ENCODE peak calls at places on chromosome 2, in six cellular contexts. W, D, G, V, M and R are unnamed samples.
A peak's percentile ranks its signal among the peaks of the same experiment; 100 is the strongest.

GRCh38 chr2:224927671-224928173 is 114.5 kb downstream of the DOCK10 start:
- DNase-seq in D (peak; percentile 94), G (peak; percentile 85), M (peak; percentile 25), V (no peak), W (no peak), R (peak; percentile 79)

GRCh38 chr2:99031991-99032390 is 96.0 kb upstream of the CRACDL start:
- DNase-seq in D (no peak), V (no peak), G (no peak), M (no peak), W (no peak), R (no peak)

GRCh38 chr2:166627893-166628292 is 133.8 kb upstream of the SCN7A start:
- DNase-seq in W (no peak), G (no peak), V (no peak), D (no peak), M (no peak), R (no peak)

GRCh38 chr2:227222292-227222691 is 57.9 kb downstream of the COL4A3 start:
- DNase-seq in V (no peak), G (no peak), D (no peak), W (no peak), M (no peak), R (no peak)

GRCh38 chr2:110993557-110994231 is 127.0 kb upstream of the BCL2L11 start:
- DNase-seq in V (no peak), M (no peak), G (no peak), D (no peak), W (peak; percentile 19), R (no peak)

GRCh38 chr2:173649527-173650219 is 295.0 kb downstream of the CDCA7 start:
- DNase-seq in M (no peak), W (no peak), D (no peak), G (no peak), V (no peak), R (no peak)

GRCh38 chr2:153478289-153479261 is at the start of gene RPRM:
- DNase-seq in M (peak; percentile 93), G (peak; percentile 64), V (peak; percentile 81), D (peak; percentile 24), W (peak; percentile 46), R (no peak)

GRCh38 chr2:160917850-160918249 is 242.4 kb upstream of the TANK start:
- DNase-seq in M (no peak), W (no peak), D (no peak), V (no peak), G (peak; percentile 18), R (no peak)

GRCh38 chr2:61959381-61960293 is 54.2 kb downstream of the COMMD1 start:
- DNase-seq in D (no peak), V (no peak), M (no peak), W (no peak), G (no peak), R (no peak)

GRCh38 chr2:101771226-101771906 is 73.9 kb downstream of the MAP4K4 start:
- DNase-seq in G (no peak), V (no peak), D (no peak), W (no peak), M (no peak), R (no peak)

GRCh38 chr2:208783184-208783583 is 376.6 kb downstream of the PTH2R start:
- DNase-seq in V (no peak), M (no peak), W (no peak), D (no peak), G (no peak), R (no peak)

GRCh38 chr2:120520929-120521912 is 175.3 kb downstream of the INHBB start:
- DNase-seq in M (no peak), D (peak; percentile 27), V (no peak), W (no peak), G (peak; percentile 15), R (no peak)
- TF ChIP-seq CTCF in M (peak; percentile 89), D (peak; percentile 98), V (peak; percentile 81), W (peak; percentile 70), G (peak; percentile 90), R (peak; percentile 87)

GRCh38 chr2:195560209-195560907 is 96.7 kb upstream of the SLC39A10 start:
- DNase-seq in M (no peak), D (no peak), G (no peak), V (no peak), W (no peak), R (no peak)

GRCh38 chr2:195561205-195562032 is 95.6 kb upstream of the SLC39A10 start:
- DNase-seq in G (peak; percentile 81), D (peak; percentile 93), V (no peak), M (no peak), W (no peak), R (peak; percentile 98)

GRCh38 chr2:195555971-195556370 is 101.1 kb upstream of the SLC39A10 start:
- DNase-seq in W (no peak), D (no peak), G (no peak), M (no peak), V (no peak), R (no peak)

GRCh38 chr2:195562624-195563566 is 94.1 kb upstream of the SLC39A10 start:
- DNase-seq in D (no peak), W (no peak), M (no peak), G (no peak), V (no peak), R (no peak)

GRCh38 chr2:195559431-195559914 is 97.6 kb upstream of the SLC39A10 start:
- DNase-seq in V (no peak), W (peak; percentile 23), G (peak; percentile 89), D (peak; percentile 74), M (no peak), R (peak; percentile 87)
- H3K4me3 ChIP-seq in V (no peak overlapping the region), W (no peak overlapping the region), G (no peak overlapping the region), D (no peak overlapping the region), M (no peak overlapping the region), R (no peak overlapping the region)

GRCh38 chr2:84078466-84078865 is 380.6 kb downstream of the SUCLG1 start:
- DNase-seq in W (no peak), G (no peak), M (no peak), D (no peak), V (no peak), R (no peak)

GRCh38 chr2:84077504-84077903 is 381.6 kb downstream of the SUCLG1 start:
- DNase-seq in G (no peak), V (no peak), D (no peak), W (no peak), M (no peak), R (no peak)
- TF ChIP-seq CTCF in G (peak; percentile 14), V (no peak), D (no peak), W (no peak), M (peak; percentile 20), R (peak; percentile 23)

DNA sequence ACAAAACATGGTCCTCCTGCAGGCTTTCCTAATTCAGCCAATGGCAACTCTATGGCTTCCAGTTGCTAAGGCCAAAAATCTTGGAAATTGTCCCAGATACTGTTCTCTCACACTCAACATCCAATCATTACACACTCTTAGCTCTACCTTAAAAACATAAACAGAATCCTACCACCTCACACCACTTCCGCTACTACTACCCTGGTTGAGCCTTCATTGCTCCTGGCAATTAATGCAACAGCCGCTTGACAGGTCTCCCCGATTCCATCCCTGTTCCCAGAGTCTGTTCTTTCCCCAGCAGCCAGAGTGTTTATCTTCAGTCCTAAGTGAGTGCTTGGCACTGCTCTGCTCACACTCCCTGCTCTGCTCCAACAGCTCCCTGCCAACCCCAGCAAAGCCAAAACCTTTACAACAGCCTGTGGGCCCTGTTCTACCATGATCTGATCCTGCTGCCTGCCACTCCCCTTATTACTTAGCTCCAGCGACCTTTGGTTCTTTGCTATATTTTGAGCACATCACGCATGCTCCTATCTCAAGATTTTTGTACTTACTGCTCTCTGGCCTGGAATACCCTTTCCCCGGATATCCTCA is 67.5 kb upstream of the AMMECR1L start:
- DNase-seq in G (peak; percentile 33), W (peak; percentile 68), V (peak; percentile 77), D (no peak), M (peak; percentile 26), R (no peak)
- H3K4me3 ChIP-seq in G (no peak overlapping the region), W (no peak overlapping the region), V (no peak overlapping the region), D (no peak overlapping the region), M (no peak overlapping the region), R (no peak overlapping the region)

DNA sequence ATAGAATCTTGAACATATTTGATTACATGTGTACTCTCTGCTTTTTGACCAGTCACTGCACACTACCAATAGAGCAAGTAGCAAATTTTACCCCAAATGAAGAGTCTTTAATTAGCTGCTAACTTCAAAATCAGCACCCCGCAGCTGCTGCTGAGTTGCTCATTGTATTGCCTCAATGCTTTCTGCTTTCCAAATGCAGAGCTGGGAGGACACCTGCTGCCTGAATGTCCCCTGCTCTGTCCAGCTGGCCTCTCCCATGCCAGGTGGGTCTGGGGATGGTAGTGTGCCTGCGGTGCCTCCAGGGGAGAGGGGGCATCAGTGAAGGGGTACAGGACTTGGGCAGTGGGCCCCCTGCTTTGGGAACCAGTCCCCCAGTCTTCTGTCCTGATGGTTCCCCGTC is 184.8 kb downstream of the PRKCE start:
- DNase-seq in M (no peak), V (no peak), W (no peak), D (no peak), G (no peak), R (no peak)
- TF ChIP-seq CTCF in M (no peak), V (no peak), W (no peak), D (no peak), G (no peak), R (no peak)

GRCh38 chr2:14884651-14885050 is 252.1 kb downstream of the LRATD1 start:
- DNase-seq in V (no peak), G (no peak), W (no peak), M (no peak), D (no peak), R (no peak)

GRCh38 chr2:14881663-14882327 is 249.3 kb downstream of the LRATD1 start:
- DNase-seq in W (no peak), M (no peak), G (no peak), D (no peak), V (no peak), R (no peak)
- H3K4me3 ChIP-seq in W (no peak overlapping the region), M (no peak overlapping the region), G (no peak overlapping the region), D (no peak overlapping the region), V (no peak overlapping the region), R (no peak overlapping the region)

GRCh38 chr2:212107014-212107413 is 431.6 kb downstream of the ERBB4 start:
- DNase-seq in V (no peak), G (no peak), M (no peak), D (no peak), W (no peak), R (no peak)
- TF ChIP-seq CTCF in V (no peak), G (no peak), M (no peak), D (no peak), W (no peak), R (no peak)

GRCh38 chr2:143575340-143575739 is 446.1 kb downstream of the ARHGAP15 start:
- DNase-seq in V (no peak), G (no peak), D (no peak), M (no peak), W (no peak), R (no peak)
- H3K4me3 ChIP-seq in V (no peak overlapping the region), G (no peak overlapping the region), D (no peak overlapping the region), M (no peak overlapping the region), W (no peak overlapping the region), R (no peak overlapping the region)

DNA sequence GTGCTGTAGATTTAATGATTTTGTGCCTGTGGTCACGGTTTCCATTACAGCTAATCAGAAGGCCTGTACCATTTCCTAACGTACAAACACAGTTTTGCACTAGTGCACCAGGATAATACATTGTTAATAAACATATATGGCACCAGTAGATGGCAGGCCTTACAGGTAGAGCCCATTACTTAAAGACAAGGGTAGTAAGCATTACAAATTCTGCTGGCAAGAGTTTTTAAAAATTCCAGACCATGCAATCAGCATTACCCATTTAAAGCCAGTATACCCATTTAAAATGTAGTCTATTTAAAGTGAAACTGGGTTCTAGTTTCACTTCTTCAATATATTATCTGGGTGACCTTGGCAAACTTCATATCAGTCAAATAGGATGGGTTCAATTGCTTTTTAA is 224.2 kb downstream of the NUP35 start:
- DNase-seq in D (no peak), W (no peak), M (no peak), G (no peak), V (no peak), R (no peak)
- TF ChIP-seq CTCF in D (no peak), W (no peak), M (no peak), G (no peak), V (no peak), R (no peak)